ENCODE peak calls at places on chromosomes 6 and 20, in seven cellular contexts. J, M, D, W, A, S and N are unnamed samples.

GRCh38 chr6:70103798-70104197 is 199.1 kb downstream of the COL9A1 start:
- DNase-seq in S (no peak), J (no peak), M (peak), A (no peak), W (no peak), D (no peak), N (no peak)

GRCh38 chr20:17969884-17970409 is 1.1 kb downstream of the MGME1 start:
- DNase-seq in A (no peak), M (peak), W (no peak), D (peak), J (no peak), S (no peak), N (peak)

GRCh38 chr6:159023893-159024292 is 20.9 kb downstream of the TAGAP start:
- DNase-seq in D (no peak), W (no peak), J (no peak), A (no peak), S (no peak), M (no peak), N (no peak)

GRCh38 chr6:37695857-37696219 is 1.8 kb downstream of the MDGA1 start:
- DNase-seq in M (no peak), A (no peak), J (no peak), W (no peak), S (no peak), D (peak), N (peak)

GRCh38 chr6:53465732-53466131 is 79.2 kb downstream of the GCLC start:
- DNase-seq in D (no peak), W (no peak), S (no peak), A (no peak), M (no peak), J (no peak), N (no peak)

GRCh38 chr20:1346322-1346969 is 17.5 kb upstream of the SDCBP2 start:
- DNase-seq in A (no peak), S (no peak), M (peak), J (no peak), D (no peak), W (no peak), N (no peak)

GRCh38 chr6:23174781-23175361 is 605.5 kb downstream of the HDGFL1 start:
- DNase-seq in W (no peak), J (no peak), A (no peak), M (no peak), D (no peak), S (no peak), N (no peak)

GRCh38 chr6:168877821-168878282 is 375.8 kb downstream of the THBS2 start:
- DNase-seq in M (no peak), D (peak), W (peak), S (no peak), J (peak), A (no peak), N (peak)

GRCh38 chr20:24494460-24494920 is 25.1 kb downstream of the SYNDIG1 start:
- DNase-seq in J (no peak), W (no peak), S (no peak), D (no peak), A (no peak), M (no peak), N (no peak)

GRCh38 chr6:139590206-139590605 is 215.8 kb upstream of the CITED2 start:
- DNase-seq in D (no peak), A (no peak), W (no peak), S (no peak), M (no peak), J (no peak), N (peak)

GRCh38 chr20:651713-652610 is 1.0 kb downstream of the SRXN1 start:
- DNase-seq in W (no peak), M (peak), S (no peak), J (no peak), A (no peak), D (no peak), N (no peak)

GRCh38 chr6:25315778-25316177 is 36.6 kb downstream of the CARMIL1 start:
- DNase-seq in J (no peak), W (no peak), D (no peak), S (no peak), A (no peak), M (no peak), N (peak)

GRCh38 chr6:158853072-158853871 is 34.1 kb upstream of the EZR start:
- DNase-seq in A (peak), J (peak), S (no peak), M (no peak), W (peak), D (peak), N (peak)

GRCh38 chr6:63816979-63817436 is 181.4 kb downstream of the PHF3 start:
- DNase-seq in J (peak), A (no peak), M (peak), W (no peak), S (no peak), D (no peak), N (peak)

GRCh38 chr6:40509716-40510260 is 77.4 kb downstream of the LRFN2 start:
- DNase-seq in J (no peak), W (no peak), D (no peak), S (no peak), A (no peak), M (no peak), N (no peak)

GRCh38 chr6:37182736-37183590 is 13.0 kb downstream of the PIM1 start:
- DNase-seq in M (peak), D (no peak), A (no peak), S (peak), J (no peak), W (no peak), N (no peak)

GRCh38 chr6:2902470-2902762 is 693 bp downstream of the SERPINB9 start:
- DNase-seq in W (no peak), J (no peak), A (no peak), S (no peak), D (no peak), M (no peak), N (no peak)

GRCh38 chr6:52538252-52538905 is 38.5 kb downstream of the TRAM2 start:
- DNase-seq in S (no peak), W (no peak), M (no peak), J (no peak), A (no peak), D (no peak), N (peak)

GRCh38 chr6:8939615-8940014 is 504.3 kb upstream of the SLC35B3 start:
- DNase-seq in S (no peak), D (no peak), W (peak), A (no peak), M (no peak), J (peak), N (peak)

GRCh38 chr20:47360489-47361267 is 4.2 kb upstream of the ZMYND8 start:
- DNase-seq in W (peak), S (peak), D (no peak), A (peak), J (peak), M (peak), N (peak)

GRCh38 chr6:160421854-160422253 is 73.7 kb downstream of the SLC22A3 start:
- DNase-seq in W (no peak), D (no peak), S (peak), M (no peak), A (no peak), J (no peak), N (no peak)

GRCh38 chr20:17941826-17942196 is 26.8 kb downstream of the SNX5 start:
- DNase-seq in W (no peak), J (no peak), M (no peak), A (no peak), S (no peak), D (no peak), N (no peak)

GRCh38 chr6:42165016-42165415 is 8.1 kb upstream of the GUCA1A start:
- DNase-seq in S (no peak), M (no peak), J (no peak), W (no peak), A (no peak), D (no peak), N (no peak)

GRCh38 chr6:159984268-159984786 is 15.4 kb downstream of the IGF2R start:
- DNase-seq in D (no peak), S (no peak), A (no peak), W (no peak), J (no peak), M (no peak), N (no peak)

GRCh38 chr6:3251462-3252314 is 7.1 kb upstream of the PSMG4 start:
- DNase-seq in D (peak), S (peak), J (peak), M (peak), A (peak), W (peak), N (peak)

GRCh38 chr6:168326294-168327261 is 7.0 kb upstream of the DACT2 start:
- DNase-seq in W (no peak), M (no peak), D (no peak), A (no peak), S (no peak), J (no peak), N (no peak)

GRCh38 chr20:44302026-44302669 is 8.9 kb downstream of the FITM2 start:
- DNase-seq in A (no peak), J (peak), S (peak), D (no peak), M (no peak), W (no peak), N (no peak)

GRCh38 chr20:48717095-48717958 is 110.5 kb downstream of the PREX1 start:
- DNase-seq in M (no peak), J (no peak), A (no peak), S (no peak), W (no peak), D (no peak), N (no peak)

GRCh38 chr6:148704539-148704938 is 42.3 kb upstream of the UST start:
- DNase-seq in A (no peak), M (no peak), W (no peak), J (no peak), D (no peak), S (no peak), N (no peak)

GRCh38 chr6:46130665-46131064 is 876 bp downstream of the ENPP4 start:
- DNase-seq in S (no peak), D (no peak), W (no peak), A (no peak), M (no peak), J (no peak), N (peak)

GRCh38 chr20:36467076-36467999 is 74.0 kb upstream of the MYL9 start:
- DNase-seq in D (peak), W (peak), A (no peak), M (no peak), S (peak), J (peak), N (peak)

GRCh38 chr6:134714679-134715078 is 235.2 kb downstream of the ALDH8A1 start:
- DNase-seq in M (no peak), S (no peak), D (no peak), A (no peak), W (no peak), J (no peak), N (no peak)

GRCh38 chr6:112038756-112039430 is 15.0 kb upstream of the CCN6 start:
- DNase-seq in W (no peak), M (no peak), D (no peak), S (no peak), J (no peak), A (no peak), N (no peak)

GRCh38 chr6:46926481-46926880 is 4.7 kb upstream of the ADGRF5 start:
- DNase-seq in M (no peak), D (no peak), S (no peak), W (no peak), J (no peak), A (no peak), N (no peak)

GRCh38 chr20:45253260-45253659 is 1.1 kb downstream of the SLPI start:
- DNase-seq in D (no peak), W (no peak), S (no peak), M (no peak), A (no peak), J (no peak), N (no peak)

GRCh38 chr20:63540417-63541186 is 3.4 kb upstream of the PTK6 start:
- DNase-seq in J (no peak), S (no peak), D (no peak), M (no peak), W (no peak), A (no peak), N (no peak)

GRCh38 chr6:75642314-75642713 is 40.6 kb downstream of the SENP6 start:
- DNase-seq in W (no peak), D (no peak), A (no peak), S (no peak), J (no peak), M (no peak), N (no peak)

GRCh38 chr6:41714556-41715273 is 20.7 kb downstream of the TFEB start:
- DNase-seq in A (no peak), W (no peak), M (no peak), J (no peak), D (no peak), S (peak), N (no peak)